ENCODE peak calls at places on chromosome 18, in nine cellular contexts. S is NB4, K is upper lobe of right lung, P is HFF-Myc, B is neural progenitor cell, E is HCT116, H is coronary artery, L is A549, V is GM12878. F is an unnamed sample.

GRCh38 chr18:75211721-75212625 is 1.4 kb downstream of the TSHZ1 start:
- DNase-seq in P (no peak), B (peak), K (peak), H (no peak), L (peak), V (no peak), E (no peak), S (peak), F (peak)

GRCh38 chr18:79890638-79891037 is 60.8 kb downstream of the SLC66A2 start:
- DNase-seq in V (no peak), B (no peak), K (no peak), S (no peak), H (no peak), E (no peak), L (no peak), P (no peak), F (no peak)

GRCh38 chr18:13973061-13973460 is 57.7 kb upstream of the MC2R start:
- DNase-seq in P (no peak), L (no peak), H (no peak), K (no peak), E (no peak), V (no peak), B (peak), S (no peak), F (no peak)

GRCh38 chr18:24766376-24766775 is 305.9 kb downstream of the HRH4 start:
- DNase-seq in H (no peak), P (no peak), V (no peak), K (no peak), E (no peak), S (no peak), L (no peak), B (no peak), F (no peak)

GRCh38 chr18:60838677-60839076 is 466.1 kb upstream of the MC4R start:
- DNase-seq in S (no peak), H (no peak), L (no peak), K (no peak), B (no peak), V (no peak), E (no peak), P (no peak), F (peak)

GRCh38 chr18:6521804-6522418 is 107.2 kb upstream of the L3MBTL4 start:
- DNase-seq in S (peak), B (peak), H (no peak), K (no peak), L (peak), P (peak), E (no peak), V (peak), F (peak)

GRCh38 chr18:80009661-80010550 is 21.5 kb upstream of the TXNL4A start:
- DNase-seq in V (no peak), B (no peak), S (peak), K (no peak), L (peak), H (peak), P (peak), E (peak), F (peak)

GRCh38 chr18:10133516-10133915 is 219.7 kb downstream of the VAPA start:
- DNase-seq in H (no peak), V (no peak), E (no peak), S (no peak), K (no peak), P (no peak), B (no peak), L (no peak), F (no peak)

GRCh38 chr18:3186678-3187658 is 32.8 kb downstream of the MYOM1 start:
- DNase-seq in H (no peak), B (no peak), K (no peak), S (no peak), L (peak), V (no peak), P (no peak), E (no peak), F (no peak)

GRCh38 chr18:63850010-63850409 is 37.5 kb upstream of the SERPINB2 start:
- DNase-seq in V (no peak), P (peak), H (no peak), E (peak), K (no peak), S (peak), L (peak), B (peak), F (no peak)

GRCh38 chr18:43651067-43651466 is 373.8 kb upstream of the SYT4 start:
- DNase-seq in H (no peak), V (no peak), S (no peak), L (no peak), K (no peak), B (no peak), P (no peak), E (no peak), F (no peak)

GRCh38 chr18:46071615-46071893 is 506 bp downstream of the PSTPIP2 start:
- DNase-seq in K (no peak), S (no peak), V (no peak), L (no peak), B (peak), P (no peak), H (no peak), E (no peak), F (no peak)

GRCh38 chr18:24825397-24825796 is 365.0 kb downstream of the HRH4 start:
- DNase-seq in S (no peak), E (no peak), V (no peak), K (no peak), L (no peak), P (no peak), H (no peak), B (no peak), F (no peak)

GRCh38 chr18:26003391-26003790 is 87.0 kb downstream of the SS18 start:
- DNase-seq in P (no peak), K (no peak), L (no peak), E (no peak), H (no peak), V (no peak), S (no peak), B (no peak), F (no peak)

GRCh38 chr18:69968073-69968472 is 20.4 kb upstream of the CD226 start:
- DNase-seq in L (no peak), B (no peak), H (no peak), E (no peak), V (no peak), P (no peak), K (no peak), S (no peak), F (no peak)

GRCh38 chr18:9860682-9861081 is 25.1 kb upstream of the TXNDC2 start:
- DNase-seq in V (no peak), L (no peak), S (no peak), P (no peak), H (no peak), B (no peak), E (no peak), K (no peak), F (no peak)

GRCh38 chr18:59033361-59033760 is 106.3 kb upstream of the SEC11C start:
- DNase-seq in V (no peak), S (peak), L (no peak), E (no peak), K (no peak), P (no peak), B (no peak), H (peak), F (no peak)

GRCh38 chr18:5237083-5237722 is 40.1 kb upstream of the AKAIN1 start:
- DNase-seq in H (peak), L (no peak), V (no peak), K (no peak), S (peak), P (peak), B (no peak), E (no peak), F (no peak)

GRCh38 chr18:75132931-75133525 is 75.9 kb downstream of the PTGR3 start:
- DNase-seq in L (no peak), E (no peak), H (peak), K (no peak), B (no peak), S (no peak), P (no peak), V (no peak), F (no peak)

GRCh38 chr18:25284278-25284677 is 67.7 kb downstream of the ZNF521 start:
- DNase-seq in K (no peak), S (no peak), B (no peak), V (no peak), L (no peak), E (no peak), P (no peak), H (no peak), F (no peak)

GRCh38 chr18:45447364-45448265 is 167.7 kb upstream of the SLC14A2 start:
- DNase-seq in S (no peak), E (no peak), P (no peak), L (no peak), B (no peak), V (no peak), K (no peak), H (no peak), F (no peak)

GRCh38 chr18:10230072-10230471 is 224.4 kb upstream of the APCDD1 start:
- DNase-seq in S (peak), P (peak), L (peak), K (no peak), H (no peak), V (no peak), B (no peak), E (peak), F (peak)

GRCh38 chr18:63087421-63088230 is 231.9 kb downstream of the BCL2 start:
- DNase-seq in L (no peak), K (no peak), E (no peak), P (no peak), V (no peak), H (peak), S (no peak), B (no peak), F (no peak)

GRCh38 chr18:63161032-63161727 is 158.4 kb downstream of the BCL2 start:
- DNase-seq in H (no peak), K (no peak), B (no peak), V (peak), P (no peak), S (no peak), L (no peak), E (no peak), F (no peak)

GRCh38 chr18:68484241-68484640 is 230.7 kb downstream of the TMX3 start:
- DNase-seq in E (no peak), B (no peak), V (no peak), L (no peak), K (no peak), S (no peak), H (no peak), P (no peak), F (peak)

GRCh38 chr18:69992776-69993175 is 45.1 kb upstream of the CD226 start:
- DNase-seq in L (no peak), E (no peak), K (no peak), H (no peak), P (peak), B (no peak), V (no peak), S (no peak), F (peak)

GRCh38 chr18:7566587-7567486 is at the start of gene PTPRM:
- DNase-seq in V (no peak), S (peak), P (no peak), B (peak), E (peak), L (peak), H (peak), K (peak), F (peak)

GRCh38 chr18:38654966-38655365 is 1089.4 kb upstream of the CELF4 start:
- DNase-seq in P (no peak), H (no peak), E (no peak), L (no peak), S (no peak), K (no peak), V (no peak), B (no peak), F (no peak)

GRCh38 chr18:9380101-9380500 is 45.5 kb downstream of the TWSG1 start:
- DNase-seq in S (no peak), E (no peak), K (no peak), H (no peak), P (peak), L (no peak), V (no peak), B (no peak), F (no peak)

GRCh38 chr18:7291046-7291445 is 60.2 kb downstream of the LRRC30 start:
- DNase-seq in S (no peak), K (no peak), B (no peak), P (no peak), E (no peak), H (no peak), V (no peak), L (no peak), F (no peak)

GRCh38 chr18:61893971-61894750 is 1.4 kb upstream of the RNF152 start:
- DNase-seq in L (peak), P (no peak), B (peak), E (peak), K (peak), H (peak), S (peak), V (no peak), F (peak)

GRCh38 chr18:70072678-70073077 is 125.0 kb upstream of the CD226 start:
- DNase-seq in V (no peak), H (no peak), B (no peak), S (no peak), P (no peak), K (no peak), L (peak), E (no peak), F (peak)

GRCh38 chr18:26383454-26384270 is 157.4 kb downstream of the TAF4B start:
- DNase-seq in S (peak), B (peak), H (no peak), V (peak), P (peak), K (no peak), E (peak), L (peak), F (peak)

GRCh38 chr18:44943201-44943881 is 262.7 kb downstream of the SETBP1 start:
- DNase-seq in E (no peak), K (no peak), B (peak), H (no peak), V (no peak), P (no peak), L (no peak), S (no peak), F (peak)

GRCh38 chr18:37665346-37665745 is 99.7 kb upstream of the CELF4 start:
- DNase-seq in B (no peak), P (no peak), E (no peak), L (no peak), V (no peak), K (no peak), S (no peak), H (no peak), F (no peak)

GRCh38 chr18:65352183-65352582 is 398.6 kb upstream of the CDH7 start:
- DNase-seq in E (no peak), P (no peak), S (no peak), B (no peak), H (no peak), L (no peak), V (no peak), K (no peak), F (peak)

DNA sequence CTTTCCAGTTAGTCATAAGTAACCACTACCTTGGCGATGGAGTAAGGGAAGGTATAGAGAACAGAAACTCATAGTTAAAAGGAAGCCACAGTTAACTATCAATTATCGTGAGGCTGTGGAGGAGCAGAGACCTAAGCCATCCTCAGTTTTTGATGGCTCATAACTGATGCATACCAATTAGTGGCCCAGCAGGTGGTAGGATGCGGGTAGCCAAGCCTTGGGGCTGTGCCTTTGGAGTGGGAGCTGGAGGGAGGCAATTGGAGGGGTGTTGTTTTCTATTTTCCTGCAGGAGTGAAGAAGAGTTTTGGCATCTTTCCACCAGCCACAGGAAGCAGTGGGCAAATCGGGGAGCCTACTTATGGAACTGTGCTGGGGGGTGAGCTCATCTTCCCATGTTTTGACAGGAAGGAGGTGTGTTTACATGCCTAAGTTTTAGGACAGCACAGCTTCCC is 194.8 kb downstream of the TPGS2 start:
- DNase-seq in B (no peak), H (no peak), K (no peak), L (no peak), S (no peak), E (no peak), P (no peak), V (peak), F (peak)
- H3K4me3 ChIP-seq in B (no peak), H (no peak), K (no peak), L (no peak), S (no peak), E (no peak), P (no peak), V (no peak), F (no peak)

GRCh38 chr18:35861367-35862114 is 110.9 kb upstream of the RMP24 start:
- DNase-seq in L (no peak), V (peak), E (no peak), B (no peak), S (no peak), K (no peak), H (no peak), P (no peak), F (peak)

GRCh38 chr18:35851286-35851967 is 121.1 kb upstream of the RMP24 start:
- DNase-seq in B (no peak), P (no peak), E (no peak), K (no peak), L (no peak), V (no peak), S (no peak), H (no peak), F (no peak)

GRCh38 chr18:35854095-35854494 is 118.4 kb upstream of the RMP24 start:
- DNase-seq in L (no peak), H (no peak), P (no peak), E (no peak), V (no peak), S (no peak), K (no peak), B (no peak), F (no peak)

GRCh38 chr18:35852786-35853185 is 119.7 kb upstream of the RMP24 start:
- DNase-seq in L (no peak), K (no peak), B (no peak), P (no peak), E (no peak), S (no peak), V (no peak), H (no peak), F (no peak)

DNA sequence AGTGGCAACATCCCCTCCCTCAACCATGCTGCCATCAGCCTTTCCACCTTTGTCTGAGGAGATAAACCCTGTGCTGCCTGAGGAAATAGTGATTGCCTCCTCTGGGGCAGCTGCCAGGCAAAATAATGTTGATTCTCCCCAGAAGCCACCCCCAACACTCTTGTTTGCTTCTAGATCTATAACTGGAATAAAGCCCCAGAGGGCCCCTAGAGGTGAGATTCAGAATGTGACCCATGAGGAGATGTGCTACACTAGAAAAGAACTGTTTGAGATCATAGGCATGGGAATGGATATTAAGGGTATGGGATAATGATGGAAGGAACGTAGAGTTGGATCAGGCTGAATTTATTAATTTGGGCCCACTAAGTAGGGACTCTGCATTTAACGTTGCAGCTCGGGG is 116.3 kb upstream of the RMP24 start:
- DNase-seq in L (no peak), V (no peak), B (no peak), H (no peak), S (no peak), K (no peak), E (no peak), P (no peak), F (no peak)
- TF ChIP-seq CTCF in L (no peak), V (peak), B (no peak), H (no peak), S (no peak), K (no peak), E (no peak), P (no peak), F (no peak)

DNA sequence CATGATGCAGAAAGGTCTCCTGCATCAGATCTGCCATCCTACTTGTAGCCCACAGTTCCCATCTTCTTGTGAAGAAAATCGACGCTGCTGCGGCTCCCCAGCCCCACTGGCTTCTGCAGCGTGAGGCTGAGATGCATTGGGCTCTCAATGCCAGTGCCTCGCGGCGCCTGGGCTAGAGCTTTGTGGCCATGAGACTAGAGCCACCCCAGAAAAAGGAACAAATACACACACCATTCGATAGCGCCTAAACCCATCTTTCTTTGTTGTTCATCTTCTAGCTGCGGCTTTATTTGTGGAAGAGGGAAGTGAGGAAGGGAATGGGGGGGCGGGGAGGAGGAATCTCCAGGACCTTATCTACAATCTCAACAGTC is 2.7 kb downstream of the NOL4 start:
- DNase-seq in S (no peak), H (no peak), L (no peak), V (no peak), P (no peak), B (peak), E (no peak), K (no peak), F (peak)
- H3K4me3 ChIP-seq in S (no peak), H (peak), L (peak), V (peak), P (no peak), B (peak), E (no peak), K (peak), F (peak)

DNA sequence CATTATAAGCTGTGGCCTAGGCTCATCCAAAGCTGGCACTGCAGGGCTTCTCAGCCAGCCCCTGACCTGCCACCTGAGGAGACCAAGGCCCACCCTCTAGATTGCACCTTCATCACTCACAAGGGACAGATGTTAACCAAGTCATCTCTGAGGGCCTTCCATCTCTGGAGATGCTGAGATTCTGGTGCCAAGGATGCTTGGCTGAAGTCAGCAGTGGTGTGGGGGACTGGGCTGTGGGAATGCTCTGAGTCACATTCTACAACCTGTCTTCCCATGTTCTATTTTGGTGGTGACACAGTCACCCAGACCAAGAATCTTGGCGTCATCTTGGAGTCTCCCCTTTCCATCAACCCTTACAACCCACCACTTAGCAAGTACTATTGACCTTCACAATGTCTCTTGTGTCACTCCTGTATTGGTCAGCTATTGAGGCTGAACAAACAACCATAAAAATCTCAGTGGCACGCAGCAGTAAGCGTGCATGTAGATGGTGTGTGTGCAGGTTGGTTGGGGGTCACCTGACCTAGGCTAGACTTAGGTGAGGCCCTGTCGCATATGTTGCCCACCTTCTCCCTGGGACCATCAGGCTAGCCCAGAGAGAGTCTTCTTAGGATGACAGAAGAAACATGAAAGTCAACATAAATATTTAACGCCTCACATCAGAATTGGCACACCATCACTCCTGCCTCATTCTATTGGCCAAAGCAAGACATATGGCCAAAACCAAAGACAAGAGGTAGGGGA is 135.0 kb downstream of the SMAD7 start:
- DNase-seq in K (peak), H (peak), B (no peak), E (no peak), L (no peak), P (no peak), V (no peak), S (no peak), F (peak)
- TF ChIP-seq CTCF in K (no peak), H (no peak), B (no peak), E (no peak), L (no peak), P (no peak), V (no peak), S (no peak), F (no peak)

GRCh38 chr18:48782381-48782841 is 168.4 kb downstream of the SMAD7 start:
- DNase-seq in L (no peak), B (no peak), P (no peak), E (no peak), H (peak), K (peak), V (no peak), S (no peak), F (no peak)
- H3K4me3 ChIP-seq in L (no peak), B (no peak), P (no peak), E (no peak), H (peak), K (no peak), V (no peak), S (no peak), F (no peak)

F was measured in astrocyte of the spinal cord.